ENCODE peak calls at places on chromosomes 3 and 15, in four cellular contexts. C, U, O and M are unnamed samples.

GRCh38 chr15:88918738-88919137 is 5.6 kb upstream of the MFGE8 start:
- DNase-seq in C (peak), U (peak), O (no peak), M (no peak)

GRCh38 chr3:28050895-28051294 is 190.5 kb upstream of the CMC1 start:
- DNase-seq in C (no peak), U (no peak), O (peak), M (no peak)

GRCh38 chr3:18732474-18732873 is 307.3 kb upstream of the SATB1 start:
- DNase-seq in C (no peak), U (no peak), O (no peak), M (no peak)

GRCh38 chr3:114775395-114775794 is 371.7 kb downstream of the ZBTB20 start:
- DNase-seq in C (no peak), U (no peak), O (no peak), M (no peak)

GRCh38 chr3:48938689-48939088 is 20.0 kb downstream of the ARIH2 start:
- DNase-seq in C (no peak), U (no peak), O (no peak), M (no peak)

GRCh38 chr3:97927699-97928098 is 44.5 kb downstream of the RIOX2 start:
- DNase-seq in C (no peak), U (no peak), O (no peak), M (no peak)

GRCh38 chr3:32945136-32945535 is 6.3 kb upstream of the CCR4 start:
- DNase-seq in C (no peak), U (no peak), O (no peak), M (no peak)

GRCh38 chr15:31352911-31353811 is 26.5 kb downstream of the KLF13 start:
- DNase-seq in C (peak), U (no peak), O (no peak), M (peak)

GRCh38 chr3:45617430-45618080 is 23.0 kb downstream of the LIMD1 start:
- DNase-seq in C (no peak), U (no peak), O (no peak), M (no peak)

GRCh38 chr3:123871946-123872345 is 12.2 kb downstream of the MYLK start:
- DNase-seq in C (no peak), U (no peak), O (no peak), M (no peak)

GRCh38 chr15:96340348-96340610 is 9.8 kb downstream of the NR2F2 start:
- DNase-seq in C (no peak), U (no peak), O (no peak), M (no peak)

GRCh38 chr3:101038393-101038792 is 45.2 kb upstream of the ABI3BP start:
- DNase-seq in C (no peak), U (no peak), O (no peak), M (no peak)

GRCh38 chr3:151219056-151219455 is 16.0 kb upstream of the GPR171 start:
- DNase-seq in C (no peak), U (no peak), O (no peak), M (no peak)

GRCh38 chr3:48662753-48663488 is at the start of gene CELSR3:
- DNase-seq in C (peak), U (peak), O (peak), M (peak)

GRCh38 chr3:182139627-182140357 is 428.1 kb downstream of the SOX2 start:
- DNase-seq in C (no peak), U (peak), O (no peak), M (no peak)

GRCh38 chr3:169255506-169255905 is 408.0 kb downstream of the MECOM start:
- DNase-seq in C (no peak), U (no peak), O (no peak), M (no peak)

GRCh38 chr15:39181901-39182300 is 399.0 kb upstream of the THBS1 start:
- DNase-seq in C (no peak), U (no peak), O (no peak), M (no peak)

GRCh38 chr15:88113909-88114308 is 142.6 kb downstream of the NTRK3 start:
- DNase-seq in C (no peak), U (no peak), O (no peak), M (no peak)

GRCh38 chr15:43370310-43370974 is 401 bp downstream of the ZSCAN29 start:
- DNase-seq in C (no peak), U (no peak), O (peak), M (peak)

GRCh38 chr3:185439745-185440466 is 58.9 kb downstream of the TMEM41A start:
- DNase-seq in C (no peak), U (no peak), O (no peak), M (peak)

GRCh38 chr3:125062904-125063618 is 7.3 kb upstream of the HEG1 start:
- DNase-seq in C (no peak), U (no peak), O (no peak), M (no peak)

GRCh38 chr15:75235051-75235673 is 23.0 kb upstream of the GOLGA6C start:
- DNase-seq in C (no peak), U (no peak), O (no peak), M (no peak)

GRCh38 chr15:27412413-27412812 is 441.4 kb downstream of the GABRG3 start:
- DNase-seq in C (no peak), U (no peak), O (no peak), M (no peak)

GRCh38 chr3:64617610-64618009 is 70.2 kb downstream of the ADAMTS9 start:
- DNase-seq in C (no peak), U (no peak), O (no peak), M (no peak)

GRCh38 chr3:14588713-14589112 is 48.6 kb upstream of the GRIP2 start:
- DNase-seq in C (no peak), U (no peak), O (no peak), M (no peak)

GRCh38 chr3:183188895-183189462 is 26.4 kb upstream of the LAMP3 start:
- DNase-seq in C (no peak), U (peak), O (peak), M (no peak)

GRCh38 chr15:98850991-98851776 is 156.4 kb downstream of the PGPEP1L start:
- DNase-seq in C (no peak), U (peak), O (peak), M (peak)

GRCh38 chr15:82312611-82313349 is 36.5 kb downstream of the GOLGA6L10 start:
- DNase-seq in C (no peak), U (peak), O (no peak), M (no peak)

GRCh38 chr15:82315519-82316246 is 33.6 kb downstream of the GOLGA6L10 start:
- DNase-seq in C (no peak), U (no peak), O (no peak), M (no peak)

GRCh38 chr15:82317091-82317489 is 32.2 kb downstream of the GOLGA6L10 start:
- DNase-seq in C (no peak), U (no peak), O (peak), M (no peak)

GRCh38 chr15:82313446-82313845 is 35.8 kb downstream of the GOLGA6L10 start:
- DNase-seq in C (no peak), U (peak), O (no peak), M (no peak)

DNA sequence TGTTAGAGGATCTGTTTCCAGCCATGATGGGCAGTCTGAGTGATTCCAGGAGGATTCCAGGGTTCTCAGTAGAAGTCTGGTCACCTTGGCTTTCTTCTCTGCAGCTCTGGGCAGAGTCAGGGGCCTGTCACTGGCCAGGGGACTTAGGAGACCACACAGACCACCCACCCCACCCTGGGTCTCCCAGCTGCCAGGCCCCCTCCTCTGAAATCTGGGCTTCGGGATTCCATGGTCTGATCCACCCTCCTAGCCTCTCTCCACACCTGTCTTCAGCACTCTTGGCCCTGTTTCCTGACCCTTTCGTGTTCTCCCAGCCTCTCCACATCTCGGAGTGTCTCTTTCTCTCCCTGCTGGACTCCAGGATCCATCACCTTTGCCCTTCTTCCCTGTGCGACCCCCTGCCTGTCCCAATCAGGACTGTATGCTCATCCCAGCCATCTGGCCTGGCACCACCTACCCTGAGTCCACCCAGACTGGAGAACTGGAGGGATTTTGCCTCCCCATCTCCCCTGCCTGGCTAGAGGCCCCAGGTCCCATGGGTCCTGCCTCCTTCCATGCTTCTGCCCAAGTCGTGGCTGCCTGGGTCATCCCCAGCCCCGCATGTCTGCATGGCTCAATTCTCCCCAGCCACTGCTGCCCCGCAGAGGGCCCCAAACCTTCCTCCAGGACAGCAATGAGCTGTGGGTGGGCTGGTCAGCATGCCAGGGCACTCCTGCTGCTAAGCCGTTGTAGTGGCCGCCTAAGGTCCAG is 34.3 kb downstream of the GOLGA6L10 start:
- DNase-seq in C (no peak), U (no peak), O (no peak), M (no peak)
- TF ChIP-seq NRF1 in C (no peak), U (no peak), O (no peak), M (no peak)

DNA sequence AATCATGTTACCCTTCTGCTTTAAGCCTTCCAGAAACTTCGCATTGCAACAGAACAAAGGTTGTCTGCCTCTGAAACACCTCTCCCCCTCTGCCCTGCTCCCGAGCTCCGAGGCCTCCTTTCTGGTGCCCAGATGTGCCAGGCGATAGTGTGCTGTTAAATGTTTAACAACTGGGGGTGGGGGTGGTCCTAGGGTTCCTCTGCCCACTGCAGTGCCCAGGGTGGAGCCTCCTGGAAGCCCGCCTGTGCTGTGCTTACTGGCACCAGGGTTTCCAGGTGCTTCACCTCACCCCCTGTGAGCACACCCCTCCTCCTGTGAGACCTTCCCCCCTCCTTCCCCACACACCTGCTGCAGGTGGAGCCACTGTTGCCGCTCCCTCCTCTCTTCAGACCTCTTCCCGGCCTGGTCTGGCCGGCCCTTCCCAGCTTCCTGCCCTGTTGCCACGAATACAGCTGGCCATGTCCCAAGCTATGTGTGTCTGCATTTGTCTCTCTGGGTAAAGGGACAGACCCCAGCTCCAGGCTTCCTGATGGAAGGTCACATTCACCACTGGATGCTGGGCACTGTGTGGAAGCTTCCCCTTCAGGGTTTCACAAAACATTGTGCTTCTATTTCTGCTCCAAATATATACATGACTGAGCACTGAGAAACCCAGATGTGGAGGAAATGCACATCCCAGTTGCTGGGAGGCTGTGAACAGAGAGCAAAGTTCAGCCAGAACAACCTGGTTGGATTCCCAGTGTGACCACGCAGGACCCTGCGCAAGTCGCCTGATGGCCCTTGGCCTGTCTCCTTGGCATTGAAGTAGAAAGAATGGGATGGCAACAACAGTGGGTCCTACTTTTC is 37.2 kb downstream of the MGLL start:
- DNase-seq in C (no peak), U (no peak), O (no peak), M (peak)
- H3K9ac ChIP-seq in C (no peak), U (no peak), O (no peak), M (no peak)

GRCh38 chr3:175149675-175150074 is 290.5 kb downstream of the NAALADL2 start:
- DNase-seq in C (peak), U (no peak), O (no peak), M (no peak)
- TF ChIP-seq YY1 in C (no peak), U (no peak), O (no peak), M (no peak)

DNA sequence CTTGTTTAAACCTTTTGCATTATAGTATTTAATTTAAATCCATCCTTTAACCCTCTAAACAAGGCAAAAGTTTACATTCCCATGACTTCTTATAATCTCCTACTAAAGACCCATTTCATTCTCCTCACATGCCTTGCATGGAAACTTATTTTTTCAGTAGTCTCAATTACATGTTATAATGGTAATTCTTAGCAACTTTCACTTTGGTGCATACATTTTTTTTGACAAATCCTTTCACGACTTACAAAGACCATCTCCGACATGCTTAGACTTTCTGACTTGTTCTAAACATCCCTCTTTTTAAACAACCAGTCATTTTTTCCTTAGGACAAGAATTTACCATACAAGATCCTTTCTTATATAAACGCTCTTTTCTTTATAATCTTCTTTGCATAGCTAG is 615.4 kb upstream of the GBE1 start:
- DNase-seq in C (no peak), U (no peak), O (peak), M (no peak)
- TF ChIP-seq NRF1 in C (no peak), U (no peak), O (no peak), M (no peak)

DNA sequence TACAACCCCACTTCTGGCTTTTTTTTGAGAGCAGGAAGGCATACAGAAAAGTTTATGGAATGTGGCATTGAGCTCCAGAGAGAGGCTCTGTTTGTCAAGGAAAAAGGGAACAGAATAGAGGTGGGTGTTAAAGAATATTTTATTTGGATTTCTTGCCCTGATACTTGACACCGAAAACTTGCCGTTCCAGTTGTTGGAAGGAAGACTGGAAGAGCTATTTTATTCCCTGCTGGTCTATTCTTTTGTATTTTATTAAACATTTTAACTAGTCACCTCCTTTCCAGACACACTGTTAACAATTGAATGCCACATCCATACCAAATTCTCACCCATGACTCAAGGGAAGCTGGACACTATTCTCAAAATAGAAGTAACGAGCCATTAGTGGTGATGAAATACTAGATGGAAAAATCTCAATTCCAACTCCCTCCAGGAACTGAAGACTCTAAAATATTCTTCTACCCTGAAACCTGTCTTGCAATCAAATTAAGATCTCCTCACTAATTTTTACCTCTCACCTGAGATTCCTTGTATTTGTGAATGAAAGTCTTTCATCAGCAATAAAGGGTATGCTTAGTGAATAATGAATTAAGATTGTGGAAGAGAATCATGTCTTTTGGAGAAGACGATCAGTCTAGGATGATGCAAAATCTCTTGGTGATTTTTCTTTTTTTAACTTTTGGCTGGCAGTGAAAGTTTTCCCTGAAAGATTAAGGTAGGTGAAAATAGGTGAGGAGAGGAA is 28.5 kb downstream of the GREM1 start:
- DNase-seq in C (no peak), U (no peak), O (no peak), M (no peak)
- H3K9ac ChIP-seq in C (no peak), U (no peak), O (no peak), M (no peak)

GRCh38 chr3:149371001-149371722 is 6.3 kb downstream of the TM4SF1 start:
- DNase-seq in C (no peak), U (no peak), O (no peak), M (no peak)

GRCh38 chr3:149374391-149374790 is 3.1 kb downstream of the TM4SF1 start:
- DNase-seq in C (no peak), U (no peak), O (no peak), M (no peak)

GRCh38 chr3:149375164-149375823 is 2.2 kb downstream of the TM4SF1 start:
- DNase-seq in C (no peak), U (no peak), O (no peak), M (no peak)

GRCh38 chr3:149371723-149372114 is 5.7 kb downstream of the TM4SF1 start:
- DNase-seq in C (no peak), U (no peak), O (no peak), M (no peak)

DNA sequence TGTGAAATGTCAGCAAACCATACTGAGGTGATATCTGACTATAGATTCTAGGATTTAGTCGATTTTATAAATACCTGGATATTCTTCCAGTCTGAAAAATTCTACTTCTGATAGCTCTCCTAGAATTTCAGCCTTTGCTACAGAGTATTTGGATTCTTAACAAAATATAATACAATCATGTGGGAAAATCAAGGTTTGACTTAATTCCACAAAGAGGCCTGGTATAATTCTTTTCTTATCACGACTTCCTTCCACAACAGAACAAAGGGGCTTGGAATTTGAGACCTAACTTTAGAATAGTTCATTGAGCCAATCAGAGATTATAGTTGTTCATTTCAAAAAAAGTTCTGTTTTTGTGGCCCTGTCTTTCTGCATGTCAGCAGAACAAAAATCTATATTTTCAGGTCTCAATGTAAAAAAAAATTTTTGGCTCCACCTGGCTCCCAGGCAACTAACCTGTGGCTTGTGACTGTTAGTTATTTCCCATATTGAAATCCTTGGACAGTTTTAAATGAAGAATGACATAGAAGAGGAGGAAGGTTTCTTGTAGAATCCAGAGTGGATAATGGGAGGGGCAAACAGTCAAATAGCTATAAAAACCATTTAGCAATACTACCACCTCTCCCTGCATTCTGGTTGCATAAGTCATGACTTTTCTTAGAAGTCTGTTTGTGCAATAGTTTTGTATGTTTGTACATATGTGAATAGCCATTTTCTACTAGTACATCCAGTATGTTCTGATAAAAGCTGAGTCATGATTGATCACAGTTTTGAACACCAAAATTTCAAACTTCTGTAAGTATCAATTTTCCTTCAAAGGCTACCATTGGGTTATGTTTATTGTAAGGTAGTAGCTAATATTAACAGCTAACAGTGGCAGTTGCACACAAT is 4.0 kb downstream of the TM4SF1 start:
- DNase-seq in C (no peak), U (no peak), O (no peak), M (no peak)
- TF ChIP-seq YY1 in C (no peak), U (no peak), O (no peak), M (no peak)